ENCODE peak calls at places on chromosomes 5 and 9, in five cellular contexts. F, Y, S, X and L are unnamed samples.

GRCh38 chr9:87269296-87269695 is 228.4 kb upstream of the DAPK1 start:
- DNase-seq in X (no peak), F (no peak), Y (no peak), S (no peak), L (no peak)

GRCh38 chr9:135340143-135340655 is 139.4 kb upstream of the PPP1R26 start:
- DNase-seq in X (no peak), F (no peak), S (no peak), Y (peak; percentile 7), L (no peak)

GRCh38 chr9:134216961-134217360 is 52.6 kb upstream of the RNU6ATAC start:
- DNase-seq in Y (no peak), S (no peak), F (no peak), X (no peak), L (no peak)

GRCh38 chr5:38607396-38607795 is 51.0 kb upstream of the LIFR start:
- DNase-seq in F (no peak), S (no peak), X (no peak), Y (no peak), L (no peak)

GRCh38 chr5:71922584-71923106 is 184.6 kb upstream of the MAP1B start:
- DNase-seq in X (no peak), S (peak; percentile 13), Y (no peak), F (peak; percentile 85), L (no peak)

GRCh38 chr5:146051678-146052077 is 53.7 kb downstream of the PLAC8L1 start:
- DNase-seq in X (no peak), Y (no peak), F (no peak), S (no peak), L (no peak)

GRCh38 chr5:15719784-15720183 is 219.8 kb downstream of the FBXL7 start:
- DNase-seq in X (no peak), S (no peak), Y (no peak), F (no peak), L (no peak)

GRCh38 chr9:33860200-33860871 is 43.4 kb downstream of the UBE2R2 start:
- DNase-seq in X (no peak), S (no peak), Y (no peak), F (no peak), L (no peak)

GRCh38 chr9:37433754-37434435 is 11.4 kb downstream of the GRHPR start:
- DNase-seq in F (no peak), Y (no peak), X (no peak), S (no peak), L (no peak)

GRCh38 chr9:5593904-5594303 is 35.0 kb upstream of the RIC1 start:
- DNase-seq in Y (no peak), X (no peak), S (no peak), F (no peak), L (no peak)

GRCh38 chr5:139296198-139296597 is 2.7 kb downstream of the MATR3 start:
- DNase-seq in F (no peak), X (no peak), S (no peak), Y (no peak), L (no peak)

GRCh38 chr5:106380736-106381135 is 1290.0 kb downstream of the EFNA5 start:
- DNase-seq in X (no peak), F (no peak), S (no peak), Y (no peak), L (no peak)

GRCh38 chr5:73170522-73170921 is 2.5 kb upstream of the TMEM174 start:
- DNase-seq in Y (no peak), S (peak; percentile 19), F (peak; percentile 8), X (no peak), L (peak; percentile 36)

GRCh38 chr9:8907863-8908262 is 1108.3 kb upstream of the DMAC1 start:
- DNase-seq in F (no peak), S (no peak), X (no peak), Y (no peak), L (no peak)

GRCh38 chr5:96067902-96068614 is 106.4 kb upstream of the ELL2 start:
- DNase-seq in Y (no peak), X (no peak), S (peak; percentile 27), F (peak; percentile 77), L (no peak)

GRCh38 chr5:171750316-171750788 is 35.3 kb upstream of the SMIM23 start:
- DNase-seq in S (peak; percentile 15), F (peak; percentile 8), X (no peak), Y (peak; percentile 47), L (peak; percentile 12)

GRCh38 chr5:38290028-38290653 is 31.8 kb downstream of the EGFLAM start:
- DNase-seq in X (no peak), S (no peak), Y (no peak), F (no peak), L (no peak)

GRCh38 chr9:34994429-34995287 is 5.1 kb downstream of the DNAJB5 start:
- DNase-seq in F (peak; percentile 29), S (peak; percentile 45), X (peak; percentile 29), Y (peak; percentile 60), L (peak; percentile 43)

GRCh38 chr5:172940242-172941066 is 18.8 kb upstream of the RPL26L1 start:
- DNase-seq in F (no peak), X (no peak), S (no peak), Y (no peak), L (no peak)

GRCh38 chr5:157476699-157477408 is 16.8 kb downstream of the NIPAL4 start:
- DNase-seq in X (no peak), S (peak; percentile 54), F (peak; percentile 45), Y (peak; percentile 54), L (no peak)

GRCh38 chr9:108786756-108787663 is 68.8 kb downstream of the ACTL7B start:
- DNase-seq in Y (no peak), X (no peak), S (peak; percentile 58), F (peak; percentile 37), L (no peak)

GRCh38 chr5:6728011-6728794 is 15.0 kb downstream of the TENT4A start:
- DNase-seq in Y (no peak), S (no peak), F (no peak), X (no peak), L (no peak)

GRCh38 chr5:78605611-78606010 is 43.0 kb downstream of the LHFPL2 start:
- DNase-seq in F (no peak), Y (no peak), X (no peak), S (no peak), L (no peak)

GRCh38 chr9:38621434-38622082 is 1.2 kb upstream of the ANKRD18A start:
- DNase-seq in F (no peak), X (peak; percentile 55), Y (no peak), S (no peak), L (peak; percentile 40)

GRCh38 chr9:97284798-97285197 is 22.7 kb upstream of the CCDC180 start:
- DNase-seq in S (no peak), Y (no peak), F (no peak), X (no peak), L (no peak)

GRCh38 chr5:32837211-32837610 is 126.1 kb downstream of the NPR3 start:
- DNase-seq in S (no peak), X (no peak), F (no peak), Y (no peak), L (no peak)

GRCh38 chr9:38009035-38009501 is 60.0 kb downstream of the SHB start:
- DNase-seq in X (no peak), S (no peak), F (no peak), Y (no peak), L (no peak)

GRCh38 chr9:91164724-91165520 is 196.8 kb downstream of the AUH start:
- DNase-seq in Y (no peak), S (peak; percentile 99), X (peak; percentile 21), F (peak; percentile 81), L (peak; percentile 87)

GRCh38 chr9:34405719-34406118 is 29.0 kb upstream of the MYORG start:
- DNase-seq in S (peak; percentile 66), Y (no peak), F (no peak), X (no peak), L (no peak)

GRCh38 chr9:123027517-123027916 is 6.0 kb upstream of the GPR21 start:
- DNase-seq in F (no peak), Y (no peak), S (no peak), X (no peak), L (no peak)

GRCh38 chr9:123031963-123032362 is 1.5 kb upstream of the GPR21 start:
- DNase-seq in X (no peak), S (no peak), F (no peak), Y (no peak), L (no peak)

GRCh38 chr9:123028136-123028535 is 5.3 kb upstream of the GPR21 start:
- DNase-seq in S (no peak), F (no peak), Y (no peak), X (no peak), L (no peak)

GRCh38 chr9:123026425-123026824 is 7.0 kb upstream of the GPR21 start:
- DNase-seq in Y (no peak), S (no peak), X (no peak), F (no peak), L (no peak)

DNA sequence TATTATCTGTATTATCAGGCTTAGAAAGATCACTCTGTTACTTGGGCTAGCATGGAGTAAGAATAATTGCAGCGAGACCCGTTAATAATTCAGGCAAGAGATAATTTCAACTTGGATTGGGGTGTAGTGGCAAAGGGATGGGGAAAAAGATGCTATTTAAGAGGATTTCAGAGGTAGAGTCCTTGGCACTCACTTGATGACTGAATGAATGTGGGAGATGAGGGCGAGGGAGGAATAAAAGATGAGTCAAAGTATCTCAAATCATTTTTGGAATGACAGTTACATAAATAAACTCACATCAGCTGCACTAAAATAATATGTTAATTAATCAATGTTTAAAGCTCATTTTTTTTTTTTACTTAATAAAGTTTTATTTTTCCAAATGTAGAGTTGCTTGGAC is 4.5 kb upstream of the GPR21 start:
- DNase-seq in S (no peak), F (no peak), X (no peak), Y (no peak), L (no peak)
- TF ChIP-seq POLR2A in S (no peak), F (no peak), X (no peak), Y (no peak), L (no peak)

GRCh38 chr5:169583424-169584215 is at the start of gene SPDL1:
- DNase-seq in Y (peak; percentile 96), S (peak; percentile 50), F (peak; percentile 93), X (peak; percentile 97), L (peak; percentile 97)
- TF ChIP-seq POLR2A in Y (peak; percentile 59), S (peak; percentile 92), F (peak; percentile 92), X (peak; percentile 80), L (peak; percentile 48)

DNA sequence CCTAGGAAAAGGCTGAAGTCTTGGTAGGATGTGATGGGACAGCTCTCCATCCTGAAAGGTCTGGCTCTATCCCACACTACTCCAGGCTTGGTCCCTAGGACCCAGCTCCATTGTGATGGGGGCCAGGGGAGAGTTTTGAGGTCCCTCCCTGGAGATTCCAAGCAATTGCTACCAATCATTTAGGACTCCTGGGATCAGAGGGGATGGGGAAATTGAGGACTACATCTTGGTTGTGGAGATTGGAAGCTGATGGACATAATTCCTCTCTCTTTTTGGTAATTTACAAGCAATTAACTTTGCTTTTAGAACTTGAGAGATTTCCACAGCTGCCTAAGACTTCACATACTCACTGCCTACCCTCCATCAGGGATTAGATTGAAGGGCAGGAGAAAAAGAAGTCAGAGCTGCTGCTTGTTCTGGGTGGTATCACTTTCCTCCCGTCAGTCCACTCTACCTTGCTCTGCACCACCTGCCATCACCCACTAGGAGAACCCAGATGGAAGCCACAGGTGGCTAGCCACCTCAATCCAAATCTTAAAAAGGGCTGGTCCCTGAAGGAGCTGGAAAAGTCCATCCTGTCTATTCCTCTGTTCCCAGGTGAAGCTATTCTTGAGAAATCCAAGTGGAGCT is 10.6 kb downstream of the IRF1 start:
- DNase-seq in S (no peak), X (no peak), Y (no peak), F (no peak), L (no peak)
- TF ChIP-seq POLR2A in S (no peak), X (no peak), Y (no peak), F (no peak), L (no peak)

GRCh38 chr9:127244609-127245601 is 19.7 kb upstream of the GARNL3 start:
- DNase-seq in F (no peak), Y (peak; percentile 97), X (peak; percentile 99), S (peak; percentile 99), L (peak; percentile 98)
- TF ChIP-seq POLR2A in F (no peak), Y (peak; percentile 60), X (peak; percentile 67), S (peak; percentile 70), L (peak; percentile 44)

GRCh38 chr5:131164931-131165727 is at the start of gene HINT1:
- DNase-seq in Y (peak; percentile 88), S (peak; percentile 93), X (peak; percentile 96), F (peak; percentile 79), L (peak; percentile 95)
- TF ChIP-seq POLR2A in Y (peak; percentile 84), S (peak; percentile 86), X (peak; percentile 87), F (peak; percentile 94), L (peak; percentile 90)